ENCODE peak calls at places on chromosome 11, in four cellular contexts. E, Y, R and V are unnamed samples.

GRCh38 chr11:43832536-43832935 is 48.1 kb upstream of the ALKBH3 start:
- DNase-seq in R (no peak), Y (no peak), E (no peak), V (no peak)

GRCh38 chr11:94732617-94733292 is 35.4 kb upstream of the AMOTL1 start:
- DNase-seq in E (peak; percentile 69), Y (no peak), R (peak; percentile 58), V (peak; percentile 62)

GRCh38 chr11:75920886-75921285 is 105.9 kb downstream of the UVRAG start:
- DNase-seq in Y (no peak), R (no peak), E (no peak), V (no peak)

GRCh38 chr11:36365937-36366336 is 69.8 kb downstream of the PRR5L start:
- DNase-seq in R (no peak), E (no peak), Y (no peak), V (no peak)

GRCh38 chr11:112310867-112311266 is 50.2 kb upstream of the PLET1 start:
- DNase-seq in R (no peak), E (no peak), Y (no peak), V (no peak)

GRCh38 chr11:96339704-96340554 is 3.1 kb downstream of the MAML2 start:
- DNase-seq in E (no peak), Y (no peak), R (peak; percentile 36), V (no peak)

GRCh38 chr11:94449437-94449836 is 44.2 kb downstream of the MRE11 start:
- DNase-seq in E (no peak), Y (no peak), R (peak; percentile 51), V (peak; percentile 26)

GRCh38 chr11:65862191-65862735 is 2.0 kb downstream of the MUS81 start:
- DNase-seq in R (no peak), Y (no peak), E (peak; percentile 56), V (no peak)

GRCh38 chr11:12683857-12684256 is 9.6 kb downstream of the TEAD1 start:
- DNase-seq in R (peak; percentile 49), E (no peak), Y (no peak), V (peak; percentile 62)

GRCh38 chr11:112805658-112806057 is 155.6 kb upstream of the NCAM1 start:
- DNase-seq in E (no peak), Y (no peak), R (no peak), V (no peak)

GRCh38 chr11:44622721-44623258 is 57.3 kb downstream of the CD82 start:
- DNase-seq in Y (no peak), E (no peak), R (no peak), V (no peak)

GRCh38 chr11:18265949-18266348 is at the start of gene SAA1:
- DNase-seq in E (no peak), R (no peak), Y (no peak), V (no peak)

GRCh38 chr11:62324738-62325556 is 12.3 kb upstream of the ASRGL1 start:
- DNase-seq in E (no peak), R (peak; percentile 35), Y (peak; percentile 20), V (no peak)

GRCh38 chr11:70104961-70105360 is 26.8 kb downstream of the ANO1 start:
- DNase-seq in E (no peak), R (no peak), Y (no peak), V (no peak)

GRCh38 chr11:126186708-126187481 is 24.6 kb downstream of the RPUSD4 start:
- DNase-seq in R (no peak), E (no peak), Y (no peak), V (no peak)

GRCh38 chr11:911031-911889 is 650 bp upstream of the CHID1 start:
- DNase-seq in E (peak; percentile 73), Y (peak; percentile 47), R (peak; percentile 46), V (no peak)

GRCh38 chr11:98434296-98434695 is 586.5 kb upstream of the CNTN5 start:
- DNase-seq in R (no peak), Y (no peak), E (no peak), V (no peak)

GRCh38 chr11:2987881-2988280 is 4.2 kb downstream of the NAP1L4 start:
- DNase-seq in Y (no peak), E (no peak), R (no peak), V (no peak)

GRCh38 chr11:9596926-9597325 is 23.5 kb downstream of the WEE1 start:
- DNase-seq in E (no peak), R (no peak), Y (no peak), V (no peak)

DNA sequence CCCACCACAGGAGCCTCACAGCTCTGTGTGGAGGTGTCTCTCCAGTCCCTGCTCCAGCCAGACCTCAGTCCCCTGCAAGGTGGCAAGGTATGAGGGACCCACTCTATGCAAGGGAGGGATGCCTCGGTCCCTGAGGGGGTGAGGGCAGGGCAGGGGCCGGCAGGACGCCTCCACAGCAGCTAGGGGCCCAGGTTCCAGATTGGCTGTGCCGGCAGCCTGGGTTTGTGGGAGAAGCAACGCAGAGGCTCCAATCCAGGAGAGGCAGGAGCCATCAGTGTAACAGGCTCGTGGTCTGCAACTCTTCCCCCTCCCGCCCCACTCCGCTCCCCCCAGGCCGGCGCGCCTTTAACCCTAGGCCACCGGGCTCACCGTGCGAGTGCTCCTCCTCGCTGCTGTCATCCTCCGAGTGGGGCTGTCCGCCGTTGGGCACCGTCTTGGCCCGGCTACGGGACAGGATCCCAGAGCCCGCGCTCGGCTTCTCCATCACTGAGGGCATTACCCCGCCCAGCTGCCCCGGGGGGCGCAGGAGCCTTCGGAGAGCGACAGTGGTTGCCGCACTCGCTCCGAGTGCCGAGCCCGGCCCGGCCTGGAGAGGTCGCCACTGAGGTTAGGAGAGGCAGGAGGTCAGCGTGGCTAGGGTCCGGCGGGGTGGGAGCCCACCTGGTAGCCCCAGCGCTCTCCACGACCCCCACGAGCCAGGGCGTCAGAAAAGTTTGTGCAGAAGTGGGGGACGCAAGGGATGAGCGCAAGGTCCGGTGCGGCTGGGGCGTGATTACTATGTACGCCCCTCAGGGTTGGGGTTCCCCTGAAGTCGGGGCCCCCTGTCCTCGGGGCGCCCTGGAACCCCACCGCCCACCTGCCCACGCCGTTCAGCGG is 765 bp downstream of the RCOR2 start:
- DNase-seq in Y (peak; percentile 61), E (peak; percentile 77), R (peak; percentile 41), V (no peak)
- TF ChIP-seq CTCF in Y (peak; percentile 61), E (peak; percentile 54), R (peak; percentile 44), V (peak; percentile 72)

GRCh38 chr11:4704790-4705334 is 278 bp downstream of the MMP26 start:
- DNase-seq in E (no peak), R (no peak), Y (no peak), V (no peak)
- H3K4me3 ChIP-seq in E (no peak overlapping the region), R (no peak overlapping the region), Y (no peak overlapping the region), V (no peak overlapping the region)

GRCh38 chr11:64267207-64267945 is 16.0 kb downstream of the PLCB3 start:
- DNase-seq in Y (no peak), R (no peak), E (peak; percentile 60), V (no peak)

GRCh38 chr11:64271339-64272132 is 12.9 kb downstream of the BAD start:
- DNase-seq in Y (peak; percentile 93), R (peak; percentile 97), E (peak; percentile 95), V (no peak)

GRCh38 chr11:64268028-64268686 is 16.3 kb downstream of the BAD start:
- DNase-seq in R (no peak), Y (no peak), E (peak; percentile 77), V (no peak)

GRCh38 chr11:64268687-64269379 is 15.6 kb downstream of the BAD start:
- DNase-seq in Y (peak; percentile 75), R (peak; percentile 73), E (peak; percentile 90), V (no peak)

GRCh38 chr11:64269380-64270234 is 14.9 kb downstream of the BAD start:
- DNase-seq in E (peak; percentile 99), R (peak; percentile 100), Y (peak; percentile 98), V (peak; percentile 99)
- TF ChIP-seq CTCF in E (peak; percentile 19), R (no peak), Y (no peak), V (no peak)

DNA sequence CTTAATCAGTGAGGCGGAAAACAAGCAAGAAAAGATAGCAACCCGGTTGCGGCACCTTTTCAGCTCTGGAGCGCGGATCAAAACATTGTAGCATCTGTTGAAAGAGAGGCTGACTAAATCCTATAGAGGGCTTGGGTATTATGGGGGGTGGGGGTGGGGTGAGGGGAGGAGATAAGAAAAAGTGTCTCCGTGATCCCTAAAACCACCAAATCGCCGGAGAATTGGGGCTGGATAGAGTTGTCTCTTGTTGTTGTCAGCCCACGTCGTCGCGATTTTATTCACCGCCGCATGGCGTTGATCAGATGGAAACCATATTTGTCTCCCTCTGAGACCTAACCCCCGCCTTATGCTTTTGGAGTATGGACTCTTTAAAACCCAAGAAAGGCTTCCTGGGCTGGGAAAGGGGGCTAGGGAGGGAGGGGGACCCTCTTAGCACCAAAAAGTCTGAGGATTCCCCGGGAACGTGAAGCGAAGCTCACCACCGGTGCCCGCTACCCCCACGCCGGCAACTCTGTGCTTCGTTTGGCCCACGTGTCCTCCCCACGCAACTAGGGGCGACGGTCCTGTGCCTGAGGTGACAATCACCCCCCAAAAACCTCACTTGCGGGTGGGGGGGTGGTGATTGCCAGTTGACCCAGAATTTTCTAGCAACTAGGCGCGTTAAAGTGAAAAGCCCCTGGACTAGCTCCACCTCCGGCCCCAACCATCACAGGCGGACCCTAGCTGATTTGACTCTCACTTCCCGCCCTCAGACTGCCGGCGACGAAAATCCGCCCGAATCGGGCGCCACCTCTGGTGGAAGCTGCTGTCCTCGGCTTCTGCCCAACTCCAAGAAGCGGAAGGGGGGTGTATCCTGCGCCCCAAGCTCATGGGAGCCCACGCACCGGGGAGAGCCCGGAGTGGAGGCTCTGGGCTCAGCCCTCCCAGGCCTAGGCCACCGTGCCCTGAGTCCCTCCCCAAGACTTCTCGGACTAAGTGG is 12.8 kb downstream of the PAX6 start:
- DNase-seq in R (no peak), Y (no peak), E (peak; percentile 54), V (no peak)
- H3K4me3 ChIP-seq in R (no peak overlapping the region), Y (no peak overlapping the region), E (peak overlapping the region; percentile 54), V (no peak overlapping the region)

GRCh38 chr11:71178076-71178475 is 74.3 kb downstream of the SHANK2 start:
- DNase-seq in R (no peak), E (no peak), Y (no peak), V (no peak)
- TF ChIP-seq CTCF in R (no peak), E (no peak), Y (no peak), V (no peak)

GRCh38 chr11:33868646-33869461 is 23.0 kb downstream of the LMO2 start:
- DNase-seq in E (peak; percentile 55), R (no peak), Y (no peak), V (no peak)
- H3K4me3 ChIP-seq in E (peak overlapping the region; percentile 82), R (no peak overlapping the region), Y (peak overlapping the region; percentile 55), V (no peak overlapping the region)

GRCh38 chr11:104905271-104905670 is 7.0 kb upstream of the CASP12 start:
- DNase-seq in R (no peak), Y (no peak), E (no peak), V (no peak)
- TF ChIP-seq CTCF in R (no peak), Y (no peak), E (no peak), V (peak; percentile 11)